ENCODE peak calls at places on chromosomes 1 and 21, in ten cellular contexts. V is activated gamma-delta T cell treated with Interleukin-2 at 50 U/mL for 16 hours; C is stimulated activated CD4-positive, alpha-beta T cell treated with anti-CD3 and anti-CD28 coated beads, Interleukin-1b, Interleukin-23, amount 100 ng/mL, for 24 hours; K is AG20443; R is IMR-90; P is stimulated activated CD8-positive, alpha-beta memory T cell treated with anti-CD3 and anti-CD28 coated beads, Interleukin-4, amount 100 ng/mL, for 4 hours; B is left ventricle myocardium inferior; U is AG09309; S is anterior cingulate cortex; A is heart left ventricle. L is an unnamed sample.

GRCh38 chr1:112882271-112882744 is 73.7 kb downstream of the SLC16A1 start:
- DNase-seq in R (no peak), B (no peak), S (peak), V (no peak), P (no peak), C (no peak), A (peak), K (peak), U (no peak), L (no peak)

GRCh38 chr1:175373786-175374623 is 181.4 kb upstream of the KIAA0040 start:
- DNase-seq in A (no peak), V (no peak), P (no peak), K (peak), B (no peak), S (peak), R (no peak), C (no peak), U (no peak), L (no peak)

GRCh38 chr1:205662791-205663190 is 17.5 kb downstream of the SLC45A3 start:
- DNase-seq in K (no peak), B (no peak), C (no peak), R (no peak), S (no peak), A (no peak), P (no peak), V (no peak), U (no peak), L (no peak)

GRCh38 chr1:231899713-231900112 is 273.1 kb downstream of the DISC1 start:
- DNase-seq in V (no peak), P (no peak), S (no peak), B (no peak), R (no peak), K (no peak), C (no peak), U (no peak), A (no peak), L (no peak)

GRCh38 chr1:91781371-91781825 is 104.6 kb downstream of the TGFBR3 start:
- DNase-seq in C (no peak), U (peak), V (no peak), K (peak), R (peak), A (no peak), S (no peak), P (no peak), B (no peak), L (no peak)

GRCh38 chr1:43274125-43274803 is 4.5 kb downstream of the TMEM125 start:
- DNase-seq in S (no peak), U (no peak), A (no peak), B (no peak), R (peak), V (peak), C (peak), K (no peak), P (no peak), L (no peak)

GRCh38 chr1:51664412-51665240 is 47.7 kb downstream of the OSBPL9 start:
- DNase-seq in K (no peak), C (no peak), A (no peak), B (no peak), S (no peak), U (no peak), P (no peak), V (no peak), R (peak), L (no peak)

GRCh38 chr1:153941826-153942725 is 4.4 kb downstream of the DENND4B start:
- DNase-seq in B (no peak), S (no peak), U (no peak), K (no peak), C (no peak), A (no peak), P (no peak), R (no peak), V (no peak), L (no peak)

GRCh38 chr1:117093870-117094621 is 27.5 kb downstream of the TRIM45 start:
- DNase-seq in A (no peak), B (no peak), P (no peak), U (no peak), K (peak), S (no peak), R (peak), V (peak), C (no peak), L (no peak)

GRCh38 chr1:89149229-89149628 is 23.3 kb upstream of the GBP2 start:
- DNase-seq in B (peak), A (no peak), K (peak), S (peak), U (no peak), V (no peak), C (no peak), R (peak), P (no peak), L (no peak)

GRCh38 chr1:23694371-23694770 is 2.8 kb downstream of the RPL11 start:
- DNase-seq in C (no peak), B (no peak), V (no peak), S (no peak), R (no peak), K (no peak), P (no peak), U (no peak), A (no peak), L (no peak)

GRCh38 chr1:81703352-81703735 is 97.4 kb upstream of the ADGRL2 start:
- DNase-seq in S (no peak), V (no peak), P (no peak), B (no peak), R (peak), A (no peak), C (no peak), K (peak), U (no peak), L (no peak)

GRCh38 chr21:38773108-38774061 is 32.3 kb upstream of the ETS2 start:
- DNase-seq in P (no peak), B (no peak), C (no peak), R (peak), S (no peak), K (peak), A (no peak), U (peak), V (no peak), L (no peak)

GRCh38 chr21:29258626-29259335 is 39.9 kb upstream of the BACH1 start:
- DNase-seq in K (peak), B (no peak), S (no peak), C (no peak), U (peak), R (peak), V (no peak), A (no peak), P (no peak), L (no peak)

GRCh38 chr1:160093069-160093395 is 5.4 kb downstream of the IGSF8 start:
- DNase-seq in C (no peak), S (no peak), B (no peak), U (no peak), K (no peak), A (no peak), R (no peak), P (no peak), V (no peak), L (no peak)

GRCh38 chr1:161139765-161140164 is 7.3 kb upstream of the DEDD start:
- DNase-seq in P (no peak), C (no peak), R (peak), K (peak), S (no peak), V (peak), U (no peak), A (peak), B (no peak), L (no peak)

GRCh38 chr1:230797376-230798186 is 50.4 kb downstream of the CAPN9 start:
- DNase-seq in R (peak), C (no peak), B (peak), V (no peak), A (peak), S (peak), K (peak), P (no peak), U (peak), L (no peak)

GRCh38 chr1:228998179-228998578 is 262.9 kb downstream of the RHOU start:
- DNase-seq in P (no peak), R (no peak), B (no peak), A (peak), S (no peak), C (no peak), U (no peak), K (no peak), V (no peak), L (no peak)

GRCh38 chr1:229535226-229535625 is 23.3 kb downstream of the ABCB10 start:
- DNase-seq in R (peak), V (no peak), U (no peak), A (no peak), C (no peak), B (no peak), K (no peak), S (no peak), P (no peak), L (no peak)

L was measured in cerebellar nuclear complex.